ENCODE peak calls at places on chromosome 13, in six cellular contexts. H is cardiac fibroblast, J is body of pancreas, P is H9, O is H1, V is ovary. I is an unnamed sample.

GRCh38 chr13:19864018-19864338 is 529 bp upstream of the ZMYM5 start:
- DNase-seq in H (peak), J (peak), P (no peak), O (no peak), V (peak), I (peak)

GRCh38 chr13:77874406-77874805 is 44.2 kb downstream of the EDNRB start:
- DNase-seq in H (peak), J (no peak), P (no peak), O (no peak), V (no peak), I (no peak)

GRCh38 chr13:75904012-75904411 is 267.9 kb downstream of the LMO7 start:
- DNase-seq in H (no peak), J (no peak), P (no peak), O (no peak), V (no peak), I (no peak)

GRCh38 chr13:28859069-28859468 is 38.9 kb downstream of the MTUS2 start:
- DNase-seq in H (no peak), J (no peak), P (no peak), O (no peak), V (no peak), I (no peak)

GRCh38 chr13:94595006-94595942 is 678 bp downstream of the TGDS start:
- DNase-seq in H (peak), J (peak), P (peak), O (no peak), V (no peak), I (no peak)

GRCh38 chr13:33307820-33308219 is 22.3 kb upstream of the STARD13 start:
- DNase-seq in H (no peak), J (no peak), P (no peak), O (no peak), V (no peak), I (no peak)

GRCh38 chr13:110062077-110062776 is 244.7 kb downstream of the COL4A1 start:
- DNase-seq in H (no peak), J (peak), P (no peak), O (no peak), V (no peak), I (no peak)

GRCh38 chr13:40255551-40255950 is 410.9 kb downstream of the FOXO1 start:
- DNase-seq in H (no peak), J (no peak), P (no peak), O (no peak), V (no peak), I (no peak)

GRCh38 chr13:32116210-32116609 is 84.6 kb downstream of the FRY start:
- DNase-seq in H (no peak), J (no peak), P (no peak), O (no peak), V (no peak), I (no peak)

GRCh38 chr13:24630851-24631341 is 49.3 kb upstream of the ATP12A start:
- DNase-seq in H (peak), J (no peak), P (no peak), O (no peak), V (no peak), I (peak)

GRCh38 chr13:30864352-30865130 is 41.5 kb upstream of the MEDAG start:
- DNase-seq in H (peak), J (no peak), P (no peak), O (no peak), V (peak), I (no peak)

GRCh38 chr13:21638319-21639282 is 32.3 kb upstream of the FGF9 start:
- DNase-seq in H (peak), J (peak), P (no peak), O (peak), V (no peak), I (peak)

GRCh38 chr13:66344770-66345367 is 885.3 kb downstream of the PCDH9 start:
- DNase-seq in H (no peak), J (no peak), P (no peak), O (no peak), V (no peak), I (no peak)

GRCh38 chr13:20803180-20803965 is 29.6 kb upstream of the EEF1AKMT1 start:
- DNase-seq in H (no peak), J (no peak), P (no peak), O (no peak), V (no peak), I (no peak)

GRCh38 chr13:30845297-30846214 is 60.5 kb upstream of the MEDAG start:
- DNase-seq in H (peak), J (no peak), P (no peak), O (no peak), V (no peak), I (no peak)

GRCh38 chr13:106612688-106613087 is 44.8 kb upstream of the ARGLU1 start:
- DNase-seq in H (peak), J (peak), P (no peak), O (no peak), V (peak), I (no peak)

GRCh38 chr13:32476021-32476731 is 48.2 kb upstream of the N4BP2L1 start:
- DNase-seq in H (no peak), J (no peak), P (no peak), O (no peak), V (no peak), I (no peak)

GRCh38 chr13:25169951-25170553 is 2.0 kb downstream of the AMER2 start:
- DNase-seq in H (no peak), J (no peak), P (no peak), O (no peak), V (no peak), I (no peak)

GRCh38 chr13:40665061-40665753 is 1.2 kb downstream of the FOXO1 start:
- DNase-seq in H (peak), J (peak), P (no peak), O (peak), V (peak), I (peak)

GRCh38 chr13:101115762-101116161 is 300.5 kb downstream of the NALCN start:
- DNase-seq in H (peak), J (no peak), P (peak), O (no peak), V (no peak), I (no peak)

GRCh38 chr13:33114146-33114545 is 97.9 kb downstream of the KL start:
- DNase-seq in H (no peak), J (no peak), P (no peak), O (no peak), V (no peak), I (no peak)

GRCh38 chr13:46615888-46616531 is 63.0 kb downstream of the LRCH1 start:
- DNase-seq in H (peak), J (no peak), P (no peak), O (no peak), V (no peak), I (no peak)

GRCh38 chr13:46617382-46617781 is 64.4 kb downstream of the LRCH1 start:
- DNase-seq in H (no peak), J (no peak), P (no peak), O (no peak), V (no peak), I (no peak)

GRCh38 chr13:46613409-46614049 is 60.6 kb downstream of the LRCH1 start:
- DNase-seq in H (no peak), J (no peak), P (no peak), O (no peak), V (no peak), I (no peak)

GRCh38 chr13:46612258-46612657 is 59.3 kb downstream of the LRCH1 start:
- DNase-seq in H (no peak), J (no peak), P (no peak), O (no peak), V (no peak), I (no peak)

DNA sequence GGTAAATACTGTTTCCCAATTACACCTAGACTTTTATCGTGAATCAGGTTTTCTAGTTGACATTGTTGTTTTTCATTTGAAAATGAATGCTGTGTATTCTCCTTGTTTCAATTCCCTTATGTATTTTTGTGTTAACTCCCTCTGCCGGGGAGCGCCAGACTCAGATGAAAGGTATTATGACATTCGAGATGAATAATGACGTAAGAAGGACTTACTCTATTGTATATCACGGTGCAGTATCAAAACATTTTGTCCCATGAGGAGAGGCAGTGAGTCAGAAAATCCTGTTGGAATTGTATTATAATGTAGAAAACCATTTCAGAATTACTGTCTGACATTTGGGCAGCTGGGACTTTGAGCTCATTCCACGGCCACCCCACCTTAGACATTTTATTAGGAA is 61.6 kb downstream of the LRCH1 start:
- DNase-seq in H (peak), J (no peak), P (no peak), O (no peak), V (no peak), I (no peak)
- TF ChIP-seq CTCF in H (peak), J (no peak), P (no peak), O (no peak), V (no peak), I (no peak)

GRCh38 chr13:73251866-73252265 is 193.1 kb downstream of the KLF5 start:
- DNase-seq in H (no peak), J (no peak), P (no peak), O (no peak), V (no peak), I (no peak)
- TF ChIP-seq CTCF in H (no peak), J (no peak), P (no peak), O (no peak), V (no peak), I (no peak)

GRCh38 chr13:91292630-91293221 is 54.8 kb upstream of the MIR17HG start:
- DNase-seq in H (no peak), J (no peak), P (no peak), O (no peak), V (no peak), I (no peak)

GRCh38 chr13:91286317-91286716 is 61.2 kb upstream of the MIR17HG start:
- DNase-seq in H (no peak), J (no peak), P (no peak), O (no peak), V (no peak), I (no peak)

GRCh38 chr13:91296011-91296410 is 51.5 kb upstream of the MIR17HG start:
- DNase-seq in H (no peak), J (no peak), P (no peak), O (no peak), V (no peak), I (no peak)

GRCh38 chr13:91291078-91291477 is 56.4 kb upstream of the MIR17HG start:
- DNase-seq in H (no peak), J (no peak), P (no peak), O (no peak), V (no peak), I (no peak)
- TF ChIP-seq CTCF in H (no peak), J (no peak), P (peak), O (no peak), V (no peak), I (no peak)

DNA sequence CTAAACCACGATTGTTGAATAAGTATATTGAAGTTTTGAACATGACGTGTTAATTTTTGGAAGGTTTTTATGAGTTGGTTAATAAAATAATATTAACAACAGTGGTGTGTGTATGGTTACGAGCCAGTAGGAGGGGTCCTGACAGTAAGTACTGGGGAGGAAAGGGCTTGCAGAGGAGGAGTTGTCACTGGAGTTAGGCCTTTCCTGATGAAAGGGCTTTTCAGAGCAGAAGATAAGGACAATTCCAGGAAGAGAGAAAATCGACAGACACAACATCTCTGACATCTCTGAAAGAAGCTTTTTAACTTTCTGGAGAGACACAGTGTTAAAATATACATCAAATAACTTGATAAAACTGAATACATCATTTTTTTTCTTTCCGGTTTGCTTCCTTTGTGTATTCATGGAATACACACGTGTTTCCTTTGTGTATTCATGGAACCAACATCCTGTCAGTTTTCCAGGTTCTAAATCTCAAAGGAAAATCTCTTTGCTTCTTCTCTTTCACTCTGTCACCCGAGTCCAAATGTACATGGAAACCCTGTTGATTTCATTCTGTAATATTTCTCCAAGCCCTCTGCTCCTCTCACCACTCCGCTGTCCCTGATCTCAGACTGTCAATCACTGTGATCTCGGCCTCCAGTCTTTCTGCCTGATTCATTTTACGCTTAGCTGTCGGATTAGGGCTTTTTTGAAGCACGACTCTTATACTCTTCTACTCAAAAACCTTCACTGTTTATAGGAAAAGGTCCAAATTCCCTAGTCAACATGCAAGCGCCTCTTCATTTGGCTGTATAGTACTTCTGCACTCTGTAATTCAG is 374.4 kb downstream of the DLEU7 start:
- DNase-seq in H (no peak), J (no peak), P (no peak), O (no peak), V (no peak), I (no peak)
- TF ChIP-seq CTCF in H (no peak), J (no peak), P (no peak), O (no peak), V (no peak), I (no peak)

GRCh38 chr13:86174632-86175031 is 375.4 kb upstream of the SLITRK6 start:
- DNase-seq in H (no peak), J (no peak), P (no peak), O (no peak), V (no peak), I (no peak)
- TF ChIP-seq CTCF in H (no peak), J (no peak), P (peak), O (no peak), V (no peak), I (no peak)

DNA sequence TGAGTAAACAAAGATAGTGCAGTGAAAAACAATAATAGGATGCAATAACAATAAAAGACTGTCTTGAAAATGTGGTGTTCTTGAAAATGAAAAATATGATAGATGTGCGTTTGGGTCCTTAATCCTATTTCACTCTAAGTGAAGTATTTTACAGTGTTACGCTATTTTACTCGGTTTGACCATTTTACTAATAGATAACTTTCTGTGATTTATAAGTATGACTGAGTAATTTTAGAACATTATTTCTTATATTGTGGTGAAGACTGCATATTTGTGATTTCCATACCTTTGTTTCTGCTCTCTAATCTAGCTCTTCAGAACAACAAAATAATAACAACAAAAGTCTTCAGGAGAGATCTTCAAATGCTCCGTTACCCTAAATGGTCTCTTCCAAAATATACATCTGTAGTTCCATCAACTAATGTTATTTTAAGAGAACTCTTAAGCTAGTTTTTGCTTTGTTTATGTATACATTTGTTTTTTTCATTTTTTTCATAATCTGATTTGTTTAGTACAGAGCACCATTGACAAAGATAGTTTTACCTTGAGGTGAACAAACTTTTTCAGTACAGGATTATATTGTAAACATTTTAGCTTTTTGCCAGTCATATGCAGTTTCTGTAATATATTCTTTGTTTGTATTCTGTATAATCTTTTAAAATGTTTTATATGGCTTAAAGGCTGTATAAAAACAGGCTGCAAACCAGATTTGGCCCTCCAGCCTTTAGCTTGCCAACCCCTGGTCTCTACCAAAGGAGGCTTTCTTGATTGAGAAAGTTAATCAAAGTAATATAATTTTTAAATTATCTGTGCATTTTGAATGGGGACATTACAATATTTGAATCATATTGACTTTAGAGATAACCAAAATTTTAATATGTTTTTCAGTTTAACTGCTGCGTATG is 1572.7 kb upstream of the PRR20A start:
- DNase-seq in H (no peak), J (no peak), P (no peak), O (no peak), V (no peak), I (no peak)
- TF ChIP-seq CTCF in H (no peak), J (no peak), P (no peak), O (no peak), V (no peak), I (no peak)

GRCh38 chr13:26257049-26257448 is 3.1 kb downstream of the CDK8 start:
- DNase-seq in H (no peak), J (no peak), P (no peak), O (no peak), V (no peak), I (no peak)

GRCh38 chr13:26253262-26253786 is 605 bp upstream of the CDK8 start:
- DNase-seq in H (no peak), J (no peak), P (no peak), O (no peak), V (no peak), I (no peak)

GRCh38 chr13:26254583-26255102 is 714 bp downstream of the CDK8 start:
- DNase-seq in H (peak), J (peak), P (peak), O (peak), V (peak), I (peak)

GRCh38 chr13:26253787-26254582 is at the start of gene CDK8:
- DNase-seq in H (peak), J (peak), P (peak), O (peak), V (peak), I (peak)

GRCh38 chr13:26255717-26256277 is 1.9 kb downstream of the CDK8 start:
- DNase-seq in H (peak), J (no peak), P (no peak), O (no peak), V (no peak), I (no peak)
- TF ChIP-seq CTCF in H (peak), J (peak), P (peak), O (no peak), V (no peak), I (no peak)

DNA sequence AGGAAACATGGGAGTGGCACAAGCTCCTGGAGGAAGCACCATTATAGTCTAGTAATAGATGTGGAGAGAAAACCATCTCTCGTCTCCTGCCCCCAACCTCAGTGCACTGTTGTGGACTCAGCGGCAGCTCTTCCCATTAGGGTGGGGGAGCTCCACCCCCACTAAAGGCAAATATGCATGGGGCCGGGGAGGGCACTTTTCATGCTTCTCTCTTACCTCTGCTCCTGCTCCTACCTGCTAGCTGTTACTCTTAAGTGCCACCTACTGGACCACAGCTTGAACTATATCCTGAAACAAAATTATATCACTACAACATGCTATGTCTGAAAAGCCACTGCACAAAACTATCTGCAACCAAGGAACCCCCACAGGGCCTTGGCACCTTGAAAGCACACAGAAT is 112.6 kb upstream of the DACH1 start:
- DNase-seq in H (no peak), J (no peak), P (peak), O (peak), V (no peak), I (no peak)
- TF ChIP-seq CTCF in H (no peak), J (no peak), P (peak), O (peak), V (no peak), I (no peak)

DNA sequence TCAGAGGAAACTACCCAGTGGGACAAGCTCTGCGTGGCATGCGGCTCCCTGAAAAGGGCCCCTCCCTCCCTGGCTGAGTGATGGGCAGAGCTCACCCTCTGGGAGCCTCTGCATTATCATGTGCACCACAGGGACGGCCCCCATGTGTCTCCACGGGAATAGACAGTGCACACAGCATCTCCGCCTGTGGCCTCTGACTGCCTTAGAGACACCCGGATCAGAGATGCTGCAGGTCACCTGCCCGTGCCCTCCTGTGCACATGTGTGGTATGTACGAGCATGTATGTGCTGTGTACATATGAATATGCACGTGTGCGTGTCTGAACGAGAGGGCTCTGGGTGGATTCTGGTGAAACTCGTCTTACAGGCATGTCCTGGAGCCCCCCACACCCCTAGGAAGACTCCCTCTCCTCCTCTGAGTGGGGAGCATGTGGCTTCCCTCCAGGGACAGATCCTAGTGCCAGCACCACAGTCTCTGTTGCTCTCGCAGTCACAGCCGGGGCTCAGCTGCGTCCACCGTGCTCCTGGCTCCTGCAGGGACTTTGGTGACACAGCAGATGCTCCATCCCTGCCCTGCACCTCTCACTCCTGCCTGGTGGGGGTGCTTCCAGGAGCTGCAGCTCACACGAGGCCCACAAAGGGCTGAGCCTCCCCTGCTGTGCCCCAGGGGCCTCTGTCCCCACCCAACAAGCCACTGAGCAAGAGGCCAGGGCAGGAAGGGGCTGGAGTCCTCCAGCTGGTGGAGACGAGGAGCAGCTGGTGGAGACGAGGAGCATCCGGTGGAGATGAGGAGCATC is 19.6 kb downstream of the C13orf46 start:
- DNase-seq in H (no peak), J (no peak), P (no peak), O (no peak), V (no peak), I (no peak)
- TF ChIP-seq CTCF in H (no peak), J (no peak), P (no peak), O (no peak), V (no peak), I (no peak)

I was measured in Calu3.